ENCODE peak calls at places on chromosomes 1 and 21, in five cellular contexts. One of them, this sample, is unnamed.

GRCh38 chr1:2533356-2533755 is 3.3 kb upstream of the HES5 start:
- DNase-seq in astrocyte: peak; percentile 58
- DNase-seq in lung: no peak
- DNase-seq in CD8-positive, alpha-beta memory T cell: no peak
- DNase-seq in right lobe of liver: no peak
- DNase-seq in this sample: no peak

GRCh38 chr1:89546082-89546889 is 21.7 kb downstream of the LRRC8B start:
- DNase-seq in astrocyte: peak; percentile 72
- DNase-seq in right lobe of liver: no peak
- DNase-seq in lung: no peak
- DNase-seq in CD8-positive, alpha-beta memory T cell: no peak
- DNase-seq in this sample: no peak

GRCh38 chr1:55081905-55082296 is 42.6 kb downstream of the PCSK9 start:
- DNase-seq in astrocyte: no peak
- DNase-seq in CD8-positive, alpha-beta memory T cell: no peak
- DNase-seq in lung: no peak
- DNase-seq in right lobe of liver: no peak
- DNase-seq in this sample: no peak

GRCh38 chr1:35560256-35561225 is 2.9 kb downstream of the NCDN start:
- DNase-seq in right lobe of liver: peak; percentile 89
- DNase-seq in lung: no peak
- DNase-seq in astrocyte: no peak
- DNase-seq in CD8-positive, alpha-beta memory T cell: no peak
- DNase-seq in this sample: no peak

GRCh38 chr1:47792786-47793185 is 204.4 kb downstream of the TRABD2B start:
- DNase-seq in astrocyte: no peak
- DNase-seq in right lobe of liver: no peak
- DNase-seq in CD8-positive, alpha-beta memory T cell: no peak
- DNase-seq in lung: no peak
- DNase-seq in this sample: no peak

GRCh38 chr1:59379028-59379728 is 82.3 kb downstream of the FGGY start:
- DNase-seq in right lobe of liver: no peak
- DNase-seq in astrocyte: no peak
- DNase-seq in CD8-positive, alpha-beta memory T cell: no peak
- DNase-seq in lung: no peak
- DNase-seq in this sample: no peak

GRCh38 chr1:228308628-228309547 is 97.7 kb downstream of the TRIM11 start:
- DNase-seq in astrocyte: no peak
- DNase-seq in right lobe of liver: no peak
- DNase-seq in lung: no peak
- DNase-seq in CD8-positive, alpha-beta memory T cell: no peak
- DNase-seq in this sample: no peak

GRCh38 chr21:13368200-13368599 is 241.4 kb upstream of the POTED start:
- DNase-seq in right lobe of liver: no peak
- DNase-seq in astrocyte: no peak
- DNase-seq in CD8-positive, alpha-beta memory T cell: no peak
- DNase-seq in lung: no peak
- DNase-seq in this sample: no peak

GRCh38 chr1:21673277-21673780 is 4.2 kb upstream of the RAP1GAP start:
- DNase-seq in lung: peak; percentile 69
- DNase-seq in right lobe of liver: peak; percentile 79
- DNase-seq in astrocyte: peak; percentile 68
- DNase-seq in CD8-positive, alpha-beta memory T cell: no peak
- DNase-seq in this sample: no peak

GRCh38 chr1:205488074-205488723 is 16.3 kb upstream of the CDK18 start:
- DNase-seq in lung: peak; percentile 52
- DNase-seq in CD8-positive, alpha-beta memory T cell: peak; percentile 20
- DNase-seq in astrocyte: peak; percentile 36
- DNase-seq in right lobe of liver: no peak
- DNase-seq in this sample: no peak

GRCh38 chr1:49523764-49524163 is 500.0 kb downstream of the AGBL4 start:
- DNase-seq in astrocyte: no peak
- DNase-seq in lung: no peak
- DNase-seq in CD8-positive, alpha-beta memory T cell: no peak
- DNase-seq in right lobe of liver: no peak
- DNase-seq in this sample: no peak

GRCh38 chr1:12275370-12275769 is 45.5 kb downstream of the VPS13D start:
- DNase-seq in CD8-positive, alpha-beta memory T cell: no peak
- DNase-seq in right lobe of liver: no peak
- DNase-seq in astrocyte: no peak
- DNase-seq in lung: no peak
- DNase-seq in this sample: no peak

GRCh38 chr21:31030367-31031106 is 7.7 kb downstream of the KRTAP19-8 start:
- DNase-seq in right lobe of liver: no peak
- DNase-seq in astrocyte: no peak
- DNase-seq in lung: no peak
- DNase-seq in CD8-positive, alpha-beta memory T cell: no peak
- DNase-seq in this sample: no peak

GRCh38 chr1:9792156-9793042 is 31.4 kb downstream of the CLSTN1 start:
- DNase-seq in right lobe of liver: no peak
- DNase-seq in CD8-positive, alpha-beta memory T cell: no peak
- DNase-seq in astrocyte: peak; percentile 26
- DNase-seq in lung: no peak
- DNase-seq in this sample: no peak

GRCh38 chr1:69567847-69568434 is at the start of gene LRRC7:
- DNase-seq in lung: no peak
- DNase-seq in astrocyte: no peak
- DNase-seq in CD8-positive, alpha-beta memory T cell: no peak
- DNase-seq in right lobe of liver: peak; percentile 53
- DNase-seq in this sample: no peak

GRCh38 chr1:215888159-215888558 is 321.1 kb downstream of the KCTD3 start:
- DNase-seq in astrocyte: no peak
- DNase-seq in right lobe of liver: no peak
- DNase-seq in CD8-positive, alpha-beta memory T cell: no peak
- DNase-seq in lung: no peak
- DNase-seq in this sample: no peak

GRCh38 chr21:46295996-46296752 is 10.0 kb downstream of the YBEY start:
- DNase-seq in right lobe of liver: peak; percentile 76
- DNase-seq in astrocyte: no peak
- DNase-seq in lung: no peak
- DNase-seq in CD8-positive, alpha-beta memory T cell: peak; percentile 44
- DNase-seq in this sample: peak; percentile 15

GRCh38 chr1:55217226-55217996 is 2.2 kb upstream of the USP24 start:
- DNase-seq in CD8-positive, alpha-beta memory T cell: no peak
- DNase-seq in lung: no peak
- DNase-seq in right lobe of liver: no peak
- DNase-seq in astrocyte: no peak
- DNase-seq in this sample: no peak

GRCh38 chr1:225766967-225767413 is 10.6 kb upstream of the SRP9 start:
- DNase-seq in CD8-positive, alpha-beta memory T cell: no peak
- DNase-seq in lung: peak; percentile 32
- DNase-seq in astrocyte: peak; percentile 96
- DNase-seq in right lobe of liver: no peak
- DNase-seq in this sample: peak; percentile 51

GRCh38 chr1:241645199-241645598 is 5.0 kb upstream of the CHML start:
- DNase-seq in CD8-positive, alpha-beta memory T cell: no peak
- DNase-seq in lung: no peak
- DNase-seq in astrocyte: no peak
- DNase-seq in right lobe of liver: no peak
- DNase-seq in this sample: no peak

GRCh38 chr1:23211955-23212354 is 5.3 kb downstream of the HTR1D start:
- DNase-seq in astrocyte: no peak
- DNase-seq in right lobe of liver: no peak
- DNase-seq in lung: no peak
- DNase-seq in CD8-positive, alpha-beta memory T cell: no peak
- DNase-seq in this sample: no peak

GRCh38 chr1:183632087-183632486 is 3.5 kb downstream of the ARPC5 start:
- DNase-seq in right lobe of liver: no peak
- DNase-seq in astrocyte: peak; percentile 65
- DNase-seq in CD8-positive, alpha-beta memory T cell: no peak
- DNase-seq in lung: no peak
- DNase-seq in this sample: no peak

GRCh38 chr1:155191904-155192303 is 15.8 kb downstream of the THBS3 start:
- DNase-seq in lung: no peak
- DNase-seq in astrocyte: no peak
- DNase-seq in right lobe of liver: peak; percentile 55
- DNase-seq in CD8-positive, alpha-beta memory T cell: no peak
- DNase-seq in this sample: no peak

GRCh38 chr1:54254055-54254454 is 54.1 kb downstream of the MRPL37 start:
- DNase-seq in lung: no peak
- DNase-seq in CD8-positive, alpha-beta memory T cell: no peak
- DNase-seq in right lobe of liver: no peak
- DNase-seq in astrocyte: peak; percentile 58
- DNase-seq in this sample: no peak

GRCh38 chr1:112529301-112529700 is 20.5 kb downstream of the WNT2B start:
- DNase-seq in right lobe of liver: no peak
- DNase-seq in CD8-positive, alpha-beta memory T cell: no peak
- DNase-seq in lung: no peak
- DNase-seq in astrocyte: no peak
- DNase-seq in this sample: no peak

GRCh38 chr1:35367914-35368313 is 99.4 kb downstream of the ZMYM4 start:
- DNase-seq in CD8-positive, alpha-beta memory T cell: no peak
- DNase-seq in lung: no peak
- DNase-seq in right lobe of liver: no peak
- DNase-seq in astrocyte: no peak
- DNase-seq in this sample: no peak

GRCh38 chr1:147267711-147268110 is 25.2 kb downstream of the CHD1L start:
- DNase-seq in CD8-positive, alpha-beta memory T cell: no peak
- DNase-seq in astrocyte: peak; percentile 54
- DNase-seq in lung: no peak
- DNase-seq in right lobe of liver: no peak
- DNase-seq in this sample: no peak

GRCh38 chr1:14263671-14264070 is 334.8 kb upstream of the KAZN start:
- DNase-seq in lung: no peak
- DNase-seq in astrocyte: no peak
- DNase-seq in right lobe of liver: no peak
- DNase-seq in CD8-positive, alpha-beta memory T cell: no peak
- DNase-seq in this sample: no peak

GRCh38 chr1:40849801-40850592 is 12.2 kb downstream of the CITED4 start:
- DNase-seq in astrocyte: no peak
- DNase-seq in lung: peak; percentile 75
- DNase-seq in CD8-positive, alpha-beta memory T cell: peak; percentile 65
- DNase-seq in right lobe of liver: peak; percentile 78
- DNase-seq in this sample: no peak

GRCh38 chr1:86429830-86430229 is 5.9 kb downstream of the CLCA2 start:
- DNase-seq in right lobe of liver: no peak
- DNase-seq in lung: peak; percentile 76
- DNase-seq in CD8-positive, alpha-beta memory T cell: no peak
- DNase-seq in astrocyte: peak; percentile 93
- DNase-seq in this sample: peak; percentile 13

GRCh38 chr21:45950740-45951515 is 30.6 kb upstream of the COL6A1 start:
- DNase-seq in astrocyte: peak; percentile 25
- DNase-seq in CD8-positive, alpha-beta memory T cell: no peak
- DNase-seq in lung: no peak
- DNase-seq in right lobe of liver: no peak
- DNase-seq in this sample: no peak

DNA sequence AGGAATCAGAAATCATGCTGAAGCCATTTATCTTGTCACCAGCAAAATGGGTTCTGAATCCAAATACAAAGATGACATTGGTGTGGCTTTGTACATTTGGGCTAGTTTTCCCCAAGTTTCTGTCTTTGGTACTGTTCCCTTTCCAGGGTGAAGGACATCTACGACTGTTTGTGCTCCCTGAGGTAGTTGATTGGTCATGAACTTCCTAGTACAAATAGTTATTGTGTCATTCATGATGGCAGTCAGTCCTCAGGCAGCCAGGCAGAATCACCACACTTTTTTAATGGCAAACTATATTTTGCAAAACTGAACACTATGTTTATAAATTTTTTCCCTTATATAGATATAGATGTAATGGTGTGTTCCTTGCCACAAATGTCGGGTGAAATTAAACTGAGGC is 46.0 kb downstream of the CEP350 start:
- DNase-seq in right lobe of liver: no peak
- DNase-seq in astrocyte: no peak
- DNase-seq in lung: no peak
- DNase-seq in CD8-positive, alpha-beta memory T cell: no peak
- DNase-seq in this sample: no peak
- H3K4me1 ChIP-seq in right lobe of liver: no peaks in the 10 kb centered on the region
- H3K4me1 ChIP-seq in astrocyte: no peaks in the 10 kb centered on the region
- H3K4me1 ChIP-seq in lung: peaks cover 8% of the 10 kb centered on the region
- H3K4me1 ChIP-seq in CD8-positive, alpha-beta memory T cell: no peaks in the 10 kb centered on the region
- H3K4me1 ChIP-seq in this sample: peaks cover 15% of the 10 kb centered on the region

GRCh38 chr1:51958824-51959223 is 31.7 kb downstream of the RAB3B start:
- DNase-seq in right lobe of liver: no peak
- DNase-seq in astrocyte: no peak
- DNase-seq in lung: no peak
- DNase-seq in CD8-positive, alpha-beta memory T cell: no peak
- DNase-seq in this sample: no peak

GRCh38 chr1:51956528-51957509 is 33.7 kb downstream of the RAB3B start:
- DNase-seq in CD8-positive, alpha-beta memory T cell: no peak
- DNase-seq in right lobe of liver: no peak
- DNase-seq in astrocyte: peak; percentile 34
- DNase-seq in lung: no peak
- DNase-seq in this sample: no peak

GRCh38 chr1:51954783-51955182 is 35.7 kb downstream of the RAB3B start:
- DNase-seq in lung: no peak
- DNase-seq in right lobe of liver: no peak
- DNase-seq in astrocyte: no peak
- DNase-seq in CD8-positive, alpha-beta memory T cell: no peak
- DNase-seq in this sample: no peak

GRCh38 chr1:51957618-51958017 is 32.9 kb downstream of the RAB3B start:
- DNase-seq in right lobe of liver: no peak
- DNase-seq in CD8-positive, alpha-beta memory T cell: no peak
- DNase-seq in astrocyte: no peak
- DNase-seq in lung: no peak
- DNase-seq in this sample: no peak

DNA sequence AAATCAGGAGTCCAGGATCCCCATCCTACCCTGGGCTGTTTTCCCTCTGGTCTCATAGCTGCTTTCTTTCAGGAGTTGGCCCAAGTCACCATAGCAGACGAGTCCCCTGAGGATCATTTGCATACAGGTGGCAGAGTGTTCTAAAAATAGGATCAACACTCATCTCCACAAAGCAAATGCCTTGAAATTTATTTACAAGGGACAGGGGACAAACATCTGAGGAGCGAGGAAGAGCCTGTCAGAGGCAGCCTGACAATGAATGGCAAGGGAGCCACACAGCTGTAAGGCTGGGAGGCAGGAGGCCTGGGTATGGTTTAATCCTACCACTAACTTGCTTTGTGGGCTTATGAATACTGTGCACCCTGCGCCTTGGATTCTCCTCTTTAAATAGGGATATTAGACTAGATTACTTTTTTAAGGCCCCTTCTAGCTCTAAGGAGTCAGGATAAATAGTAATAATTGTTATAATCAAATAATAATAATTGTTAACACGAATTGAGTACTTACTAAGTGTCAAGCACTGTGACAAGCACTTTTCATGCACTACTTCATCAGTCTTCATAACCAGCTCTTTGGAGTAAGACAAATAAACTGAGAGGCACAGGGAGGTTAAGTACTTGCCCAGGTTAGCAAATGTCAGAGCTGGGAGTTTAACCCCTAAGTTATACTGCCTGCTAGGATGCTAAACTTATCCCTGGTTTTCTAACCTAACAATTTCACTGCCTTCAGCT is 34.5 kb downstream of the RAB3B start:
- DNase-seq in right lobe of liver: no peak
- DNase-seq in lung: no peak
- DNase-seq in astrocyte: no peak
- DNase-seq in CD8-positive, alpha-beta memory T cell: no peak
- DNase-seq in this sample: no peak
- H3K4me1 ChIP-seq in right lobe of liver: no peaks in the 10 kb centered on the region
- H3K4me1 ChIP-seq in lung: no peaks in the 10 kb centered on the region
- H3K4me1 ChIP-seq in astrocyte: no peaks in the 10 kb centered on the region
- H3K4me1 ChIP-seq in CD8-positive, alpha-beta memory T cell: no peaks in the 10 kb centered on the region
- H3K4me1 ChIP-seq in this sample: no peaks in the 10 kb centered on the region

GRCh38 chr1:30785181-30785580 is 27.6 kb upstream of the LAPTM5 start:
- DNase-seq in lung: no peak
- DNase-seq in CD8-positive, alpha-beta memory T cell: no peak
- DNase-seq in astrocyte: no peak
- DNase-seq in right lobe of liver: no peak
- DNase-seq in this sample: no peak
- H3K4me1 ChIP-seq in lung: no peaks in the 10 kb centered on the region
- H3K4me1 ChIP-seq in CD8-positive, alpha-beta memory T cell: peaks cover 9% of the 10 kb centered on the region
- H3K4me1 ChIP-seq in astrocyte: no peaks in the 10 kb centered on the region
- H3K4me1 ChIP-seq in right lobe of liver: no peaks in the 10 kb centered on the region
- H3K4me1 ChIP-seq in this sample: no peaks in the 10 kb centered on the region

GRCh38 chr1:16013220-16013907 is 4.5 kb downstream of the HSPB7 start:
- DNase-seq in CD8-positive, alpha-beta memory T cell: peak; percentile 10
- DNase-seq in lung: no peak
- DNase-seq in right lobe of liver: no peak
- DNase-seq in astrocyte: peak; percentile 77
- DNase-seq in this sample: peak; percentile 57
- H3K4me1 ChIP-seq in CD8-positive, alpha-beta memory T cell: peaks cover 9% of the 10 kb centered on the region
- H3K4me1 ChIP-seq in lung: no peaks in the 10 kb centered on the region
- H3K4me1 ChIP-seq in right lobe of liver: no peaks in the 10 kb centered on the region
- H3K4me1 ChIP-seq in astrocyte: peaks cover 31% of the 10 kb centered on the region
- H3K4me1 ChIP-seq in this sample: peaks cover 32% of the 10 kb centered on the region

This sample was measured in thoracic aorta.